ENCODE peak calls at places on chromosome 12, in nine cellular contexts. Z is left ventricle myocardium inferior; Q is stomach; C is pancreas; G is breast epithelium; T is IMR-90; A is CD8-positive, alpha-beta memory T cell; W is Peyer's patch; O is suprapubic skin. X is an unnamed sample. For H3K27me3, the result is how much of the 10 kb centered on the place peaks cover.

GRCh38 chr12:89983622-89984021 is 275.0 kb upstream of the ATP2B1 start:
- DNase-seq in Z (no peak), Q (no peak), C (no peak), G (no peak), T (no peak), A (no peak), W (no peak), O (no peak), X (no peak)

GRCh38 chr12:6769003-6769389 is 2.8 kb downstream of the PTMS start:
- DNase-seq in Z (peak), Q (no peak), C (no peak), G (peak), T (peak), A (no peak), W (no peak), O (no peak), X (peak)

GRCh38 chr12:19847294-19848059 is 408.2 kb downstream of the AEBP2 start:
- DNase-seq in Z (peak), Q (no peak), C (no peak), G (no peak), T (peak), A (no peak), W (no peak), O (no peak), X (peak)

GRCh38 chr12:83461326-83461985 is 774.8 kb downstream of the TMTC2 start:
- DNase-seq in Z (no peak), Q (no peak), C (no peak), G (no peak), T (no peak), A (no peak), W (no peak), O (no peak), X (no peak)

GRCh38 chr12:130619378-130619970 is 96.6 kb downstream of the RIMBP2 start:
- DNase-seq in Z (no peak), Q (no peak), C (no peak), G (no peak), T (no peak), A (no peak), W (no peak), O (no peak), X (no peak)

GRCh38 chr12:108643941-108644742 is 10.4 kb upstream of the SELPLG start:
- DNase-seq in Z (no peak), Q (no peak), C (no peak), G (no peak), T (no peak), A (no peak), W (no peak), O (peak), X (peak)

GRCh38 chr12:112473056-112473455 is 54.3 kb downstream of the PTPN11 start:
- DNase-seq in Z (no peak), Q (no peak), C (no peak), G (no peak), T (no peak), A (no peak), W (no peak), O (no peak), X (no peak)

GRCh38 chr12:54683388-54683787 is 35.2 kb upstream of the DCD start:
- DNase-seq in Z (no peak), Q (no peak), C (no peak), G (no peak), T (no peak), A (no peak), W (no peak), O (no peak), X (no peak)

GRCh38 chr12:130830246-130830551 is 8.9 kb downstream of the STX2 start:
- DNase-seq in Z (no peak), Q (no peak), C (no peak), G (no peak), T (no peak), A (no peak), W (no peak), O (no peak), X (no peak)

GRCh38 chr12:19799216-19799615 is 359.9 kb downstream of the AEBP2 start:
- DNase-seq in Z (no peak), Q (no peak), C (no peak), G (no peak), T (peak), A (no peak), W (no peak), O (no peak), X (no peak)

GRCh38 chr12:104494816-104495158 is 38.0 kb downstream of the CHST11 start:
- DNase-seq in Z (no peak), Q (no peak), C (no peak), G (no peak), T (no peak), A (no peak), W (no peak), O (no peak), X (no peak)

GRCh38 chr12:12546314-12546772 is 16.3 kb downstream of the DUSP16 start:
- DNase-seq in Z (no peak), Q (no peak), C (no peak), G (no peak), T (peak), A (no peak), W (no peak), O (no peak), X (no peak)

GRCh38 chr12:112261559-112261958 is 120.7 kb downstream of the HECTD4 start:
- DNase-seq in Z (no peak), Q (no peak), C (no peak), G (no peak), T (no peak), A (no peak), W (no peak), O (no peak), X (no peak)

GRCh38 chr12:104226672-104227071 is 11.1 kb downstream of the TXNRD1 start:
- DNase-seq in Z (no peak), Q (no peak), C (no peak), G (no peak), T (peak), A (no peak), W (no peak), O (no peak), X (no peak)

GRCh38 chr12:124861492-124861891 is 2.2 kb downstream of the SCARB1 start:
- DNase-seq in Z (peak), Q (no peak), C (no peak), G (peak), T (no peak), A (no peak), W (no peak), O (no peak), X (peak)

GRCh38 chr12:123912415-123913385 is 59.9 kb downstream of the CCDC92 start:
- DNase-seq in Z (no peak), Q (no peak), C (no peak), G (no peak), T (no peak), A (no peak), W (no peak), O (no peak), X (no peak)

GRCh38 chr12:101470939-101471338 is 4.2 kb upstream of the SPIC start:
- DNase-seq in Z (no peak), Q (no peak), C (no peak), G (no peak), T (no peak), A (no peak), W (no peak), O (no peak), X (no peak)

GRCh38 chr12:87274594-87275245 is 754.5 kb downstream of the C12orf50 start:
- DNase-seq in Z (no peak), Q (no peak), C (no peak), G (no peak), T (peak), A (no peak), W (no peak), O (no peak), X (no peak)

GRCh38 chr12:127270193-127270592 is 996.8 kb upstream of the TMEM132C start:
- DNase-seq in Z (no peak), Q (no peak), C (no peak), G (no peak), T (peak), A (no peak), W (no peak), O (no peak), X (no peak)

GRCh38 chr12:93229494-93230310 is 148.0 kb upstream of the NUDT4 start:
- DNase-seq in Z (no peak), Q (no peak), C (no peak), G (no peak), T (peak), A (no peak), W (no peak), O (no peak), X (no peak)

GRCh38 chr12:93231938-93232337 is 145.8 kb upstream of the NUDT4 start:
- DNase-seq in Z (no peak), Q (no peak), C (no peak), G (no peak), T (no peak), A (no peak), W (no peak), O (no peak), X (no peak)

GRCh38 chr12:93234641-93235040 is 143.1 kb upstream of the NUDT4 start:
- DNase-seq in Z (no peak), Q (peak), C (no peak), G (no peak), T (no peak), A (no peak), W (no peak), O (no peak), X (no peak)

GRCh38 chr12:93226356-93226755 is 151.4 kb upstream of the NUDT4 start:
- DNase-seq in Z (no peak), Q (no peak), C (no peak), G (no peak), T (peak), A (no peak), W (no peak), O (no peak), X (no peak)

DNA sequence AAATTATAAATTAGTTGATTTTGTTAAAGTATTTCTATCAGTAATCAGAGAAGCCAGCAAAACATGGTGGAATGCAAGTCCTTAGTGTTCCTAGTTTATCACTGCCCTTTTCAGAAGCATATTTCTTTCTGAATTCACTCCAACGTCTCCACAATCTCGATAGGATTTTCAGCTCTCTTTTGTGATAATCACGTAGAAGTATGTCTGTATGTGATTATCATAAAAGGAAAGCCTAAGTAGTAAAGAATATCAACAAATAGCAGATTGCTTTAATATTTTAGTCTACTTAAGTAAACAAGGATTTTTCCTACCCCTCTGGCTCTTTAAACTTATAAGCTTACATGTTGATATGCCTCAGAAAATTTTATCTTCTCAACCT is 147.4 kb upstream of the NUDT4 start:
- DNase-seq in Z (no peak), Q (no peak), C (no peak), G (no peak), T (peak), A (no peak), W (no peak), O (no peak), X (no peak)
- H3K4me3 ChIP-seq in Z (no peak), Q (no peak), C (no peak), G (no peak), T (no peak), A (no peak), W (no peak), O (no peak), X (no peak)

GRCh38 chr12:52813203-52813819 is 605 bp downstream of the KRT4 start:
- DNase-seq in Z (no peak), Q (no peak), C (no peak), G (no peak), T (no peak), A (no peak), W (no peak), O (no peak), X (no peak)
- H3K27me3 ChIP-seq in Z (under half), Q (under half), C (under half), G (under half), T (under half), A (under half), W (under half), O (under half), X (under half)

GRCh38 chr12:68102163-68102562 is 57.4 kb downstream of the IFNG start:
- DNase-seq in Z (no peak), Q (no peak), C (no peak), G (no peak), T (no peak), A (no peak), W (no peak), O (no peak), X (no peak)
- H3K27ac ChIP-seq in Z (no peak), Q (no peak), C (no peak), G (no peak), T (no peak), A (no peak), W (no peak), O (no peak), X (no peak)

GRCh38 chr12:106903241-106903950 is 52.3 kb upstream of the TMEM263 start:
- DNase-seq in Z (peak), Q (peak), C (peak), G (peak), T (peak), A (peak), W (peak), O (peak), X (peak)
- H3K4me3 ChIP-seq in Z (peak), Q (peak), C (no peak), G (peak), T (peak), A (peak), W (peak), O (peak), X (peak)

GRCh38 chr12:3931206-3931605 is 58.0 kb upstream of the PARP11 start:
- DNase-seq in Z (no peak), Q (no peak), C (no peak), G (no peak), T (no peak), A (no peak), W (no peak), O (no peak), X (no peak)

GRCh38 chr12:3935078-3935477 is 61.9 kb upstream of the PARP11 start:
- DNase-seq in Z (no peak), Q (no peak), C (no peak), G (no peak), T (no peak), A (no peak), W (no peak), O (no peak), X (no peak)

GRCh38 chr12:3931721-3932120 is 58.5 kb upstream of the PARP11 start:
- DNase-seq in Z (no peak), Q (no peak), C (no peak), G (peak), T (no peak), A (no peak), W (no peak), O (no peak), X (no peak)

GRCh38 chr12:3933074-3933818 is 60.0 kb upstream of the PARP11 start:
- DNase-seq in Z (no peak), Q (no peak), C (no peak), G (no peak), T (no peak), A (no peak), W (no peak), O (no peak), X (no peak)

DNA sequence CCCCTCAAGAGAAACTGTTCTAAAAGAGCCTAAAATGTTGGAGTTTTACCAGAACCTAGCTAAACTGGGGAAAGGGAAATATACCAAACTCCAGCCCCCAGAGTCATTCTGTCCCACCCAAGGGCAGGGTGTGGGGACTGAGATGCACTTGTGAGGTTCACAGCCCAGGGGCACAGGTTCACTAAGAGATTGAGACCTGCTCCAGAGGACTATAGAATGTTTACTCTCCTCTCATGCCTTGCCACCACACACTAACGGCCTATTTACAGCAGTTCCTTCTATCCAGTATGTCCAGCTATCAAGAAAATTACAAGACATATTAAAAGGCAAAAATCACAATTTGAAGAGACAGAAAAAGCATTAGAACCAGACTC is 60.6 kb upstream of the PARP11 start:
- DNase-seq in Z (no peak), Q (no peak), C (no peak), G (no peak), T (no peak), A (no peak), W (no peak), O (no peak), X (no peak)
- H3K27me3 ChIP-seq in Z (half or more), Q (under half), C (under half), G (under half), T (under half), A (under half), W (under half), O (under half), X (under half)

DNA sequence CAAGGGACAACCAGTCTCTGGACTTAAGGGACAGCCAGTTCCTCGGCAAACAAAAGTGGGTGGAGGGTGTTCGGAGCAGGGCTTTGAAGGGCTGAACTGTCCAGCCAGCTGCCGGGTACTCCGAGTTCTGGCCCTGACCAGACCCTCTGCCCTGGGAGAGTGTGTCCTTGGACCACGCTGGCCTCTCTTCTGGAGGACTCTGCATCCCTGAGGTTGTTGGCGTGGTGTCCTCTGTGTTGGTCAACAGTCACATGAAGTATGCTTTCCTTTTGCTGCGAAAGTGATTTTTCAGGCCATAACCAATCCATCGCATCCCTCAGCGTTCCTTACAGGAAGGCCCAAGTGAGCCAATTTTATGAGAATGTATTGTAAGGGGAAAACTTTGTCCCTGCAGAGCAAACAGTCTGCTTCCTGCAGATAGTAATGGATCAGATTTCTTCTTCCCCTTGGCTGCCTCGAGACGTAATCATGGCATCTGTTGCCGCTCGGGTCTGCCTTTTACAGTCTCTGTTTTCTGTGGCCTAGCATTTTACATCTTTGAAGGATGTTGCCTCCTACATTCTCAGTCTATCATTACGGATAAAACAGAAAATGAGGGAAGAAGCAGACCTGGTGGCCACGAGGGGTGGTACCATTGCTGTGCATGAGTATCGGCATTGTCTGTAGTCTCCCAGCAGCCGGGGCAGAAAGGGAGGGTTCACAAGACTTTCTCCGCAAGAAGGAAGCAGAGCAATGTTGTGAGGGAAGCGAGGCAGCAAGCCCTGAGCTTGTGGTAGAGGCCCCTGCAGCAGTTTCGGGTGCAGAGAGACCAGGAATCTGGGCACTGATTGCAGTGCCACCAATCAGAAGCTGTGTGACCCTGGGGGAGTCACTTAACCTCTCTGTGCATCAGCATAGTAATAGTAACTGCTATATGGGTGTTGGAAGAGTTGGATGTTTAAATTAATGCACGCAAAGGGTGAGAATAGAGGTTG is 47.4 kb downstream of the SMIM41 start:
- DNase-seq in Z (peak), Q (peak), C (no peak), G (peak), T (peak), A (no peak), W (no peak), O (peak), X (peak)
- H3K27ac ChIP-seq in Z (peak), Q (peak), C (no peak), G (peak), T (no peak), A (no peak), W (no peak), O (peak), X (peak)

DNA sequence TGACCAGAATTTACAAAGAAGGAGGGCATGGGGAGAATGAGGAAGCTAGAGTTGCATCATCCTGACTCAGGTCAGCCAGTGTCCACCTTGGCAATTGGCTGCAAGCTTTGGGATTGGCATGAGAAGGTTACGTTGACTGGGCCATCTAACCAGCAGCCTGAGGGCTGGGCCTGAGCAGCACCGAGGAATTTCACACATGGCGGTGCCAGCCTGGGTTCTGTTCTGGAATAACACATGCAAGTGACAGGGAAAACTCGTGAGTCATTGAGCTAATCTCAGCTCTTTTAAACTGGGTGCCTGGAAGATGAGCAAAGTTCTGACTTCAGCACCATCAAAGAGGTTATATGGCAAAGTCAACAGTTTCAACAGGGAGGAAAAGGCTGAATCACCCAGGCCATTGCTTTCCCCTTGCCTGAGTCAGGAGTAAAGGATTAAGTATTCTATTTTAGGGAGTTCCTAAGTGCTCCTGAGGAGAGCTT is 543.2 kb upstream of the TBX3 start:
- DNase-seq in Z (peak), Q (no peak), C (no peak), G (no peak), T (peak), A (no peak), W (no peak), O (no peak), X (peak)
- H3K4me3 ChIP-seq in Z (no peak), Q (no peak), C (no peak), G (no peak), T (no peak), A (no peak), W (no peak), O (no peak), X (no peak)